ENCODE peak calls at places on chromosomes 16 and 17, in seven cellular contexts. A, N, L, I, W, Z and H are unnamed samples.

GRCh38 chr17:31522987-31523495 is 131.6 kb downstream of the RAB11FIP4 start:
- DNase-seq in A (no peak), N (no peak), L (no peak), I (no peak), W (no peak), Z (no peak), H (no peak)

GRCh38 chr16:85006639-85007038 is 4.7 kb downstream of the ZDHHC7 start:
- DNase-seq in A (no peak), N (no peak), L (no peak), I (no peak), W (no peak), Z (no peak), H (no peak)

GRCh38 chr16:30656974-30657865 is 1.0 kb upstream of the FBRS start:
- DNase-seq in A (peak), N (no peak), L (no peak), I (peak), W (no peak), Z (no peak), H (no peak)

GRCh38 chr17:76796081-76796480 is 58.2 kb downstream of the MFSD11 start:
- DNase-seq in A (no peak), N (no peak), L (peak), I (no peak), W (no peak), Z (no peak), H (no peak)

GRCh38 chr17:83035722-83036121 is 43.7 kb upstream of the METRNL start:
- DNase-seq in A (no peak), N (no peak), L (no peak), I (peak), W (no peak), Z (no peak), H (no peak)

GRCh38 chr17:82699551-82699950 is 1.1 kb upstream of the RAB40B start:
- DNase-seq in A (no peak), N (no peak), L (no peak), I (no peak), W (no peak), Z (no peak), H (no peak)

GRCh38 chr17:64773836-64774761 is 112.0 kb upstream of the SMURF2 start:
- DNase-seq in A (peak), N (no peak), L (peak), I (peak), W (no peak), Z (peak), H (no peak)

GRCh38 chr17:71052971-71053370 is 883.6 kb downstream of the KCNJ2 start:
- DNase-seq in A (no peak), N (no peak), L (no peak), I (no peak), W (no peak), Z (no peak), H (no peak)

GRCh38 chr17:3697157-3697515 is 1.2 kb upstream of the P2RX5 start:
- DNase-seq in A (no peak), N (no peak), L (no peak), I (no peak), W (no peak), Z (no peak), H (no peak)

GRCh38 chr17:32157225-32157624 is 14.9 kb downstream of the RHOT1 start:
- DNase-seq in A (no peak), N (no peak), L (no peak), I (no peak), W (no peak), Z (peak), H (no peak)

GRCh38 chr16:27083861-27084261 is 17.1 kb downstream of the C16orf82 start:
- DNase-seq in A (no peak), N (no peak), L (no peak), I (no peak), W (no peak), Z (no peak), H (peak)

GRCh38 chr17:31398381-31399275 is 7.2 kb downstream of the RAB11FIP4 start:
- DNase-seq in A (no peak), N (no peak), L (no peak), I (no peak), W (no peak), Z (no peak), H (no peak)

GRCh38 chr16:66927918-66928649 is 2.7 kb upstream of the RRAD start:
- DNase-seq in A (no peak), N (no peak), L (no peak), I (no peak), W (no peak), Z (no peak), H (no peak)

GRCh38 chr16:24668481-24669001 is 60.9 kb upstream of the TNRC6A start:
- DNase-seq in A (peak), N (peak), L (peak), I (no peak), W (peak), Z (no peak), H (no peak)

DNA sequence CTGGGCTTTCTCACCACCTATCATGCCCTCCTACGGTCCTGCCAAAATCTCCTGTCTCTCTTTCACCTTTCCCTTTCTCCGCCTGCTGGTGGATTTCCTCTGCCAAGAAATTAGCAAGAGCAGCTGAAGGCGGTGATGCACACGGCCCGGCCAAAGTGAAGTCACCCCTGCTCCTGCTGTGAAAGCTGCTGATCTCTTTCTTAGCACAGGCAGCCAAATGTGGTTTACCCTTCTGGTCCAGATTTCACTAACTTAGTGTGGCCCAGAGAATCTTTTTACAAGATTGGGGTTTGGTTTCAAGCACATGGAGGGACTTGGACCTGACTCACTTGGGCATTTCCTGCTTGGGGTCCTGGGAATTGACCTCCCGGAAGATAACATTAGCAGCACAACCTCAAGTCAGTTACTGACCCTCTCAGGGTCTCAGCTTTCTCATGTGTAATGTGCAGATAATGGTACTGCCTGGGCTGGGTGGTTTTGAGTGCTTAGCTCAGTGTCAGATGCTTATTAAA is 155.7 kb downstream of the SOCS1 start:
- DNase-seq in A (peak), N (no peak), L (peak), I (no peak), W (peak), Z (peak), H (peak)
- TF ChIP-seq CTCF in A (peak), N (peak), L (peak), I (peak), W (peak), Z (peak), H (peak)

GRCh38 chr17:58004060-58004459 is 3.0 kb downstream of the SRSF1 start:
- DNase-seq in A (no peak), N (no peak), L (no peak), I (no peak), W (no peak), Z (no peak), H (no peak)
- H3K4me3 ChIP-seq in A (no peak), N (no peak), L (peak), I (no peak), W (no peak), Z (no peak), H (no peak)

GRCh38 chr16:711084-711483 is 3.8 kb upstream of the METRN start:
- DNase-seq in A (no peak), N (no peak), L (no peak), I (no peak), W (no peak), Z (no peak), H (no peak)

GRCh38 chr16:710500-711075 is 4.3 kb upstream of the METRN start:
- DNase-seq in A (no peak), N (no peak), L (no peak), I (no peak), W (no peak), Z (no peak), H (no peak)

GRCh38 chr16:708019-708418 is 2.4 kb upstream of the FBXL16 start:
- DNase-seq in A (no peak), N (no peak), L (no peak), I (no peak), W (no peak), Z (no peak), H (no peak)

GRCh38 chr16:708959-709358 is 3.4 kb upstream of the FBXL16 start:
- DNase-seq in A (no peak), N (no peak), L (no peak), I (no peak), W (no peak), Z (no peak), H (no peak)

DNA sequence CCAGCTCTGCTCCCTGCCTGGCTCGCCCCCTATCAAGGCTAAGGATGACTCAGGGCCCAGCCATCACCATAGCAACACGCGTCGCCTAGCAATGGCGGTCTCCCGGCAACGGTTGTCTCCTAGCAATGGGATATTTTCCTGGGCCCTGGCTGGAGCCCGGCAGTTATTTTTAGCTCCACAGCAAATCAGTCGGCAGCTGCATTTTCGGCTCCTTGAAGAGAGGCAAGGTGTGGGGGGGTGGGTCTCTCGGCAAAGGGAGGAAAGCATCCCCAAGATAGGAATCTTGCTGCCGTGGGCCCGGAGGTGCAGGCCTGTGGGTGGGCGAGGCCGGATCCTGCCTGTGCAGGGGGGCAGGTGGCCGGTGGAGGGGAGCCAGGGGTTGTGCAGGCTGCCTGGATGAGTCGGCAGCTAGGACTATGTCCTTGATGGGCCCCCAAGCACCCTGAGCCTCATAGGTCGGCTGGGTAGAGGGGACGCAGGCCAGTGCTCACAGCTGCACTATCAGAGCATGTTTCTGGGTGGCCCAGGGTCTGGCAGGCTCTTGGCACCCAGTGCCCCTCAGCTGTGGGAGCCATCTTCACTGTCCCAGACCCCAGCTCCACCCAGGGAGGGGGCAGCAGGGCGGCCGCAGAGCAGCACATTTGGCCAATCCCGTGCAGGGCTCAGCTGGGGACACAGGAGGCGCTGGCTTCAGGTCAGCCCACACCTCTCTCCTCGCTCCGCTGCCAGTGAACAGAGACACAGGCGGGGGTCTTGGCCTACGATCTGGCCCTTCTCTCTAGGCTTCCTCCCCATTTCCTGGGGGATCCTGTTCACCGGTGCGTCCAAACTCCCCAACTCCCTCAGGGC is 4.3 kb upstream of the FBXL16 start:
- DNase-seq in A (no peak), N (no peak), L (no peak), I (no peak), W (no peak), Z (peak), H (no peak)
- TF ChIP-seq CTCF in A (no peak), N (no peak), L (no peak), I (no peak), W (no peak), Z (no peak), H (no peak)

GRCh38 chr16:73037331-73037745 is 10.6 kb downstream of the ZFHX3 start:
- DNase-seq in A (no peak), N (no peak), L (no peak), I (peak), W (peak), Z (no peak), H (no peak)
- H3K4me3 ChIP-seq in A (no peak), N (peak), L (no peak), I (no peak), W (no peak), Z (no peak), H (no peak)

GRCh38 chr17:80853076-80853475 is 138.6 kb upstream of the CHMP6 start:
- DNase-seq in A (no peak), N (no peak), L (no peak), I (no peak), W (no peak), Z (no peak), H (no peak)
- TF ChIP-seq CTCF in A (no peak), N (no peak), L (no peak), I (no peak), W (no peak), Z (no peak), H (no peak)

GRCh38 chr17:45312477-45313418 is 4.1 kb downstream of the MAP3K14 start:
- DNase-seq in A (no peak), N (no peak), L (no peak), I (no peak), W (no peak), Z (no peak), H (no peak)

GRCh38 chr17:45311762-45312476 is 4.9 kb downstream of the MAP3K14 start:
- DNase-seq in A (no peak), N (no peak), L (no peak), I (peak), W (no peak), Z (no peak), H (peak)

GRCh38 chr17:45314761-45315549 is 1.9 kb downstream of the MAP3K14 start:
- DNase-seq in A (no peak), N (no peak), L (peak), I (no peak), W (no peak), Z (no peak), H (no peak)

GRCh38 chr17:45313927-45314760 is 2.7 kb downstream of the MAP3K14 start:
- DNase-seq in A (no peak), N (no peak), L (no peak), I (no peak), W (no peak), Z (no peak), H (no peak)

DNA sequence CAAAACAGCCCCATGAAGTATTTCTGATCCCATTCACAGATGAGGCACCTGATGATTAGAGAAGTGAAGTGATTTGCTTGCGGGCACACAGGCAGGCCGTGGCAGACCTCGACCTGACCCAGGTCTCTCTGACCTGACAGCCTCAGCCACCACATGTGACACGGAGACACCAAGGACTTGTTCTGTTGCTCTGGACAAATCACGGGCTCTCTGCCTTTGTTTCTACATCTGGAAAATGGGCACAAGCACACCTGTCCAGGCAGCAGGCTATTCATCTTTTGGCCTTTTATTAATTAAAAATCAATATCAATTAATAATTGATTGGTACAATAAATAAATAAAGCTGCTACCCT is 3.4 kb downstream of the MAP3K14 start:
- DNase-seq in A (no peak), N (no peak), L (no peak), I (no peak), W (no peak), Z (no peak), H (no peak)
- H3K4me3 ChIP-seq in A (peak), N (no peak), L (no peak), I (no peak), W (no peak), Z (no peak), H (no peak)

GRCh38 chr17:18213666-18214270 is 11.7 kb upstream of the LLGL1 start:
- DNase-seq in A (no peak), N (no peak), L (no peak), I (no peak), W (no peak), Z (no peak), H (no peak)
- TF ChIP-seq CTCF in A (no peak), N (no peak), L (no peak), I (no peak), W (no peak), Z (no peak), H (no peak)